ENCODE peak calls at places on chromosomes 7 and 10, in six cellular contexts. One of them, this sample, is unnamed.

GRCh38 chr10:32941357-32941756 is 16.7 kb downstream of the ITGB1 start:
- DNase-seq in right cardiac atrium: no peak
- DNase-seq in pons: no peak
- DNase-seq in globus pallidus: no peak
- DNase-seq in NCI-H748 treated with DMSO at 0.1 percent for 48 hours: no peak
- DNase-seq in KBM-7: no peak
- DNase-seq in this sample: no peak

GRCh38 chr7:130108809-130109208 is 38.5 kb downstream of the KLHDC10 start:
- DNase-seq in KBM-7: no peak
- DNase-seq in globus pallidus: no peak
- DNase-seq in NCI-H748 treated with DMSO at 0.1 percent for 48 hours: no peak
- DNase-seq in pons: no peak
- DNase-seq in right cardiac atrium: no peak
- DNase-seq in this sample: no peak

GRCh38 chr7:1239455-1240295 is 7.0 kb downstream of the UNCX start:
- DNase-seq in NCI-H748 treated with DMSO at 0.1 percent for 48 hours: no peak
- DNase-seq in globus pallidus: no peak
- DNase-seq in right cardiac atrium: no peak
- DNase-seq in pons: no peak
- DNase-seq in KBM-7: no peak
- DNase-seq in this sample: no peak

GRCh38 chr10:92849576-92850090 is 1.3 kb downstream of the EXOC6 start:
- DNase-seq in pons: no peak
- DNase-seq in right cardiac atrium: no peak
- DNase-seq in KBM-7: no peak
- DNase-seq in NCI-H748 treated with DMSO at 0.1 percent for 48 hours: no peak
- DNase-seq in globus pallidus: no peak
- DNase-seq in this sample: no peak

GRCh38 chr10:5999440-6000165 is 22.3 kb upstream of the IL15RA start:
- DNase-seq in NCI-H748 treated with DMSO at 0.1 percent for 48 hours: no peak
- DNase-seq in globus pallidus: no peak
- DNase-seq in KBM-7: no peak
- DNase-seq in pons: no peak
- DNase-seq in right cardiac atrium: no peak
- DNase-seq in this sample: no peak

GRCh38 chr10:121053151-121053550 is 202.0 kb downstream of the WDR11 start:
- DNase-seq in right cardiac atrium: no peak
- DNase-seq in globus pallidus: no peak
- DNase-seq in pons: no peak
- DNase-seq in NCI-H748 treated with DMSO at 0.1 percent for 48 hours: no peak
- DNase-seq in KBM-7: no peak
- DNase-seq in this sample: no peak

GRCh38 chr7:137417464-137417863 is 73.9 kb upstream of the PTN start:
- DNase-seq in NCI-H748 treated with DMSO at 0.1 percent for 48 hours: no peak
- DNase-seq in KBM-7: no peak
- DNase-seq in pons: no peak
- DNase-seq in globus pallidus: no peak
- DNase-seq in right cardiac atrium: no peak
- DNase-seq in this sample: no peak

GRCh38 chr10:4647138-4647785 is 178.7 kb upstream of the AKR1E2 start:
- DNase-seq in KBM-7: no peak
- DNase-seq in pons: no peak
- DNase-seq in globus pallidus: no peak
- DNase-seq in NCI-H748 treated with DMSO at 0.1 percent for 48 hours: no peak
- DNase-seq in right cardiac atrium: no peak
- DNase-seq in this sample: peak

GRCh38 chr10:78416031-78416800 is 382.6 kb downstream of the RPS24 start:
- DNase-seq in NCI-H748 treated with DMSO at 0.1 percent for 48 hours: no peak
- DNase-seq in right cardiac atrium: no peak
- DNase-seq in globus pallidus: no peak
- DNase-seq in KBM-7: no peak
- DNase-seq in pons: no peak
- DNase-seq in this sample: peak

GRCh38 chr7:85185355-85186082 is 1.3 kb downstream of the SEMA3D start:
- DNase-seq in pons: peak
- DNase-seq in right cardiac atrium: peak
- DNase-seq in globus pallidus: peak
- DNase-seq in KBM-7: peak
- DNase-seq in NCI-H748 treated with DMSO at 0.1 percent for 48 hours: peak
- DNase-seq in this sample: peak

GRCh38 chr7:129831424-129832058 is 121.2 kb downstream of the UBE2H start:
- DNase-seq in right cardiac atrium: no peak
- DNase-seq in pons: no peak
- DNase-seq in globus pallidus: no peak
- DNase-seq in KBM-7: no peak
- DNase-seq in NCI-H748 treated with DMSO at 0.1 percent for 48 hours: no peak
- DNase-seq in this sample: peak

GRCh38 chr7:68730871-68731403 is 867.3 kb upstream of the AUTS2 start:
- DNase-seq in KBM-7: no peak
- DNase-seq in globus pallidus: no peak
- DNase-seq in pons: no peak
- DNase-seq in right cardiac atrium: no peak
- DNase-seq in NCI-H748 treated with DMSO at 0.1 percent for 48 hours: peak
- DNase-seq in this sample: no peak

GRCh38 chr7:17244786-17245185 is 53.7 kb upstream of the AHR start:
- DNase-seq in NCI-H748 treated with DMSO at 0.1 percent for 48 hours: no peak
- DNase-seq in right cardiac atrium: no peak
- DNase-seq in KBM-7: no peak
- DNase-seq in pons: no peak
- DNase-seq in globus pallidus: no peak
- DNase-seq in this sample: no peak

GRCh38 chr7:133910761-133911160 is 216.4 kb upstream of the LRGUK start:
- DNase-seq in NCI-H748 treated with DMSO at 0.1 percent for 48 hours: peak
- DNase-seq in pons: no peak
- DNase-seq in KBM-7: no peak
- DNase-seq in globus pallidus: no peak
- DNase-seq in right cardiac atrium: no peak
- DNase-seq in this sample: no peak

GRCh38 chr10:67917169-67917568 is 32.7 kb downstream of the SIRT1 start:
- DNase-seq in right cardiac atrium: no peak
- DNase-seq in NCI-H748 treated with DMSO at 0.1 percent for 48 hours: no peak
- DNase-seq in pons: no peak
- DNase-seq in KBM-7: no peak
- DNase-seq in globus pallidus: no peak
- DNase-seq in this sample: no peak

GRCh38 chr10:133257489-133258065 is 19.1 kb downstream of the ADAM8 start:
- DNase-seq in KBM-7: peak
- DNase-seq in right cardiac atrium: peak
- DNase-seq in pons: peak
- DNase-seq in NCI-H748 treated with DMSO at 0.1 percent for 48 hours: no peak
- DNase-seq in globus pallidus: no peak
- DNase-seq in this sample: no peak

GRCh38 chr10:77080361-77081027 is 557.1 kb downstream of the KCNMA1 start:
- DNase-seq in pons: no peak
- DNase-seq in right cardiac atrium: no peak
- DNase-seq in NCI-H748 treated with DMSO at 0.1 percent for 48 hours: no peak
- DNase-seq in globus pallidus: no peak
- DNase-seq in KBM-7: no peak
- DNase-seq in this sample: no peak

GRCh38 chr7:106285051-106285800 is 443 bp upstream of the NAMPT start:
- DNase-seq in pons: peak
- DNase-seq in globus pallidus: peak
- DNase-seq in right cardiac atrium: peak
- DNase-seq in NCI-H748 treated with DMSO at 0.1 percent for 48 hours: peak
- DNase-seq in KBM-7: peak
- DNase-seq in this sample: peak